ENCODE peak calls at places on chromosomes 7 and 10, in five cellular contexts. K, O, M, X and B are unnamed samples.
A peak's percentile ranks its signal among the peaks of the same experiment; 100 is the strongest.

GRCh38 chr7:70092314-70093303 is 494.3 kb downstream of the AUTS2 start:
- DNase-seq in K (peak; percentile 0), O (no peak), M (no peak), X (no peak), B (no peak)

GRCh38 chr7:119935418-119936025 is 337.5 kb upstream of the KCND2 start:
- DNase-seq in K (peak; percentile 62), O (no peak), M (peak; percentile 4), X (peak; percentile 62), B (peak; percentile 40)

GRCh38 chr10:133255323-133255722 is 17.7 kb downstream of the VENTX start:
- DNase-seq in K (no peak), O (no peak), M (no peak), X (no peak), B (no peak)

GRCh38 chr7:108486291-108486966 is 30.2 kb upstream of the NRCAM start:
- DNase-seq in K (peak; percentile 67), O (no peak), M (no peak), X (no peak), B (no peak)

GRCh38 chr7:28405662-28406061 is 6.7 kb upstream of the CREB5 start:
- DNase-seq in K (peak; percentile 97), O (no peak), M (no peak), X (peak; percentile 29), B (no peak)

GRCh38 chr10:112755446-112756117 is 194.5 kb upstream of the TCF7L2 start:
- DNase-seq in K (no peak), O (no peak), M (no peak), X (no peak), B (no peak)

GRCh38 chr10:126905776-126906703 is 812 bp downstream of the DOCK1 start:
- DNase-seq in K (peak; percentile 52), O (peak; percentile 69), M (peak; percentile 57), X (peak; percentile 59), B (peak; percentile 84)

GRCh38 chr10:122115874-122116273 is 126.9 kb downstream of the TACC2 start:
- DNase-seq in K (no peak), O (no peak), M (no peak), X (peak; percentile 49), B (no peak)

GRCh38 chr10:80078448-80079311 is at the start of gene TMEM254:
- DNase-seq in K (peak; percentile 81), O (peak; percentile 89), M (peak; percentile 79), X (peak; percentile 93), B (peak; percentile 95)

GRCh38 chr7:117808273-117808868 is 64.9 kb downstream of the CTTNBP2 start:
- DNase-seq in K (no peak), O (no peak), M (peak; percentile 17), X (no peak), B (no peak)

GRCh38 chr7:94251-94801 is 98.0 kb upstream of the FAM20C start:
- DNase-seq in K (no peak), O (no peak), M (no peak), X (no peak), B (no peak)

GRCh38 chr7:130490888-130491771 is 755 bp upstream of the MEST start:
- DNase-seq in K (peak; percentile 26), O (peak; percentile 55), M (peak; percentile 55), X (peak; percentile 77), B (no peak)

GRCh38 chr7:117012284-117013174 is 59.2 kb downstream of the ST7 start:
- DNase-seq in K (peak; percentile 66), O (no peak), M (no peak), X (peak; percentile 67), B (peak; percentile 65)

GRCh38 chr7:68785036-68785435 is 813.2 kb upstream of the AUTS2 start:
- DNase-seq in K (no peak), O (no peak), M (no peak), X (no peak), B (no peak)

GRCh38 chr10:6108631-6109443 is 20.0 kb downstream of the RBM17 start:
- DNase-seq in K (peak; percentile 61), O (peak; percentile 92), M (no peak), X (peak; percentile 70), B (peak; percentile 71)

GRCh38 chr7:41942468-41943097 is 239.7 kb upstream of the INHBA start:
- DNase-seq in K (peak; percentile 90), O (peak; percentile 32), M (no peak), X (peak; percentile 90), B (no peak)

GRCh38 chr7:150408393-150409299 is 29.5 kb downstream of the ZNF775 start:
- DNase-seq in K (no peak), O (no peak), M (no peak), X (no peak), B (no peak)

GRCh38 chr7:95794917-95795515 is 22.7 kb downstream of the DYNC1I1 start:
- DNase-seq in K (peak; percentile 30), O (peak; percentile 44), M (no peak), X (peak; percentile 19), B (peak; percentile 76)

GRCh38 chr10:120347644-120348043 is 109.4 kb upstream of the PLPP4 start:
- DNase-seq in K (no peak), O (no peak), M (no peak), X (no peak), B (no peak)

GRCh38 chr10:102880256-102880655 is 11.0 kb downstream of the AS3MT start:
- DNase-seq in K (no peak), O (no peak), M (no peak), X (no peak), B (no peak)

GRCh38 chr7:21867816-21868646 is 77.7 kb downstream of the CDCA7L start:
- DNase-seq in K (no peak), O (no peak), M (no peak), X (no peak), B (no peak)

GRCh38 chr7:55065511-55066229 is 46.9 kb downstream of the EGFR start:
- DNase-seq in K (peak; percentile 94), O (peak; percentile 40), M (no peak), X (peak; percentile 95), B (peak; percentile 96)

GRCh38 chr10:69757553-69758309 is 44.0 kb upstream of the COL13A1 start:
- DNase-seq in K (peak; percentile 41), O (no peak), M (no peak), X (peak; percentile 46), B (no peak)

DNA sequence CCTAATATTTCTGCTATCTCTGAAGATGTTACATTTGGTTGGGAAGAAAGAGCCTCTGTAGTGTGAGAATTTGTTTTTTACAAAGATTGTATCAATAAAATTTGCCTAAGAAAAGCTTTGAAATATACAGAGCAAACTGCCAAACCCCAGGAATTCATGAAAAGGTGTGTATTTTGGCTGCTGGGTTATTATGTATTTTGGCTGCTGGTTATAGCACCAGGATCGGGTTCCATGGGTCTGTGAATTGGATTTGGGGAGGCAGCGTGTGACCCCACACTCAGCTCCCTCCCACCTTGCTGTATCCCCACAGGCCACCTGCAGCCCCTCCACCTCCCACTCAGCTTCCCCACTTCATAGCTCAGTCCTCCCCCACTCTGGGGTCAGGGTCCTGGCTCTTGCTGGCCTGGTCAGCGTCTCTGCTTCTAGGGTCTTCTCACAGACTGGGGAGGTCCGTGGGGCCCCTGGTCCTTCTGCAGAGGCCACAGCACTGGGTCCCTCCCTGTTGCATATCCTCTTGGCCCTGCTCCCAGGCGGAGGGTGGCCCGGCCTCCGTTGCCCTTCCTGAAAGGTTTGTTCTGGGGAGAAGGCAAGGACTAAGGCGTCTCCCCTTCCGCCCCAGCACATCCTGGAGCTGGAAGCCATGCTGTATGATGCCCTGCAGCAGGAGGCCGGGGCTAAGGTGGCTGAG is 24.0 kb upstream of the DPYSL4 start:
- DNase-seq in K (no peak), O (no peak), M (no peak), X (no peak), B (no peak)
- H3K18ac ChIP-seq in K (no peak overlapping the region), O (no peak overlapping the region), M (peak overlapping the region; percentile 94), X (no peak overlapping the region), B (no peak overlapping the region)

GRCh38 chr7:2819954-2820397 is 24.1 kb downstream of the GNA12 start:
- DNase-seq in K (no peak), O (no peak), M (no peak), X (no peak), B (no peak)

GRCh38 chr7:2823124-2823523 is 21.0 kb downstream of the GNA12 start:
- DNase-seq in K (no peak), O (no peak), M (no peak), X (no peak), B (no peak)

GRCh38 chr7:2821161-2821841 is 22.8 kb downstream of the GNA12 start:
- DNase-seq in K (peak; percentile 83), O (peak; percentile 77), M (no peak), X (peak; percentile 86), B (peak; percentile 75)

GRCh38 chr7:2820508-2820934 is 23.6 kb downstream of the GNA12 start:
- DNase-seq in K (peak; percentile 97), O (no peak), M (no peak), X (peak; percentile 99), B (peak; percentile 64)

DNA sequence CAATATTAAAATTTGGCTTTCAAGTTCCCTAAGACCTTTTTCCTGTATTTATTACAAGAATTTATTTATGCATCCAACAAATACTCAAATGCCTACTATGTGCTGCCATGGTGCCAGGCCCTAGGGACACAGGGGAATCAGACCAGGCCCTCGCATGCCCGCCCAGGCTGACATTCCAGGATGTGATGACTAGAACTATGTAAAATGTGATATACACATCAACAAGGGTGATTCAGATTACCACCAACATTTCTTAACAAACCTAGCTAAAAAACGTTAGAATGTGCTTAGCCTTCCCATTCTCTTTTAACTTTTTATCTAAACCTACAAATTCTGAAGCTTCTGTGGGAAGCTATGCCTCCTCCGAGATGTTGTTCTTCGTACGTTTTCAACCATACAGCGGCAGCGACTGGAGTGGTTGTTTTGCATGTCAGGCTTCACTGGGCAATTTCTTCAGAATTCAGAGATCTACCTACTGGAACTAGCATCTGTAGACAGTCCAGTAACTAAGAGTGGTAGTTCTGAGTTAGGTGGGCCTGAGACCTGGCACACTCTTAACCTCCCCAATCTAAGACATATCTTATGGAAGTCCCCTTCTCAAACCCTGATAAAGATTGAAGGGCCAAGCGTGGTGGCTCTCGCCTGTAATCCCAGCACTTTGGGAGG is 22.1 kb downstream of the GNA12 start:
- DNase-seq in K (peak; percentile 91), O (no peak), M (no peak), X (peak; percentile 88), B (no peak)
- H3K9ac ChIP-seq in K (peak overlapping the region; percentile 70), O (peak overlapping the region; percentile 5), M (no peak overlapping the region), X (peak overlapping the region; percentile 65), B (no peak overlapping the region)

GRCh38 chr10:86393858-86394472 is 27.4 kb upstream of the GRID1 start:
- DNase-seq in K (no peak), O (no peak), M (no peak), X (no peak), B (no peak)

GRCh38 chr10:86399514-86399878 is 32.9 kb upstream of the GRID1 start:
- DNase-seq in K (no peak), O (no peak), M (no peak), X (no peak), B (no peak)

GRCh38 chr10:86399879-86400704 is 33.5 kb upstream of the GRID1 start:
- DNase-seq in K (peak; percentile 94), O (peak; percentile 97), M (peak; percentile 92), X (peak; percentile 97), B (peak; percentile 98)

GRCh38 chr10:86393401-86393800 is 26.8 kb upstream of the GRID1 start:
- DNase-seq in K (no peak), O (no peak), M (no peak), X (no peak), B (no peak)

GRCh38 chr10:86397120-86397519 is 30.5 kb upstream of the GRID1 start:
- DNase-seq in K (no peak), O (no peak), M (no peak), X (no peak), B (no peak)
- H3K18ac ChIP-seq in K (no peak overlapping the region), O (no peak overlapping the region), M (no peak overlapping the region), X (no peak overlapping the region), B (no peak overlapping the region)

DNA sequence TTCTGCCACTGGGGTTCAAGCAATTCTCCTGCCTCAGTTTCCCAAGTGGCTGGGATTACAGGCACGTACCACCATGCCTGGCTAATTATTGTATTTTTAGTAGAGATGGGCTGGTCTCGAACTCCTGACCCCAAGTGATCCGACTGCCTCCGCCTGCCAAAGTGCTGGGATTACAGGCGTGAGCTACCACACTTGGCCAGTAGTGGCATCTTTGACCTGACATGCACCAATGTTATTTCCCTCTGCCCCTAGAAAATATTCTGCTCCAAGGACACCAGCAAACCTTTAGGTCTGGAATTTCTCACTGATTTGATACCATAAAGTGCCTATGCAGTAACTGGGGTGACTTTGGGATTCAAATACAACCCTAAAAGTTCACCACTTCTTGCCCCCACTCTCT is 179.4 kb downstream of the ARID5B start:
- DNase-seq in K (no peak), O (no peak), M (no peak), X (no peak), B (peak; percentile 13)
- H3K9ac ChIP-seq in K (peak overlapping the region; percentile 62), O (no peak overlapping the region), M (no peak overlapping the region), X (peak overlapping the region; percentile 87), B (no peak overlapping the region)